ENCODE peak calls at places on chromosome 19, in five cellular contexts. C is suprapubic skin, O is astrocyte, R is adrenal gland, Z is IMR-90. T is an unnamed sample.

GRCh38 chr19:48629599-48630288 is 7.4 kb downstream of the DBP start:
- DNase-seq in R (peak; percentile 93), C (peak; percentile 77), O (peak; percentile 64), Z (no peak), T (no peak)

GRCh38 chr19:11242864-11243797 is 3.7 kb downstream of the ANGPTL8 start:
- DNase-seq in O (peak; percentile 41), C (peak; percentile 94), R (peak; percentile 99), Z (peak; percentile 77), T (no peak)

GRCh38 chr19:16429066-16429758 is 42.6 kb downstream of the EPS15L1 start:
- DNase-seq in Z (no peak), O (no peak), R (peak; percentile 72), C (no peak), T (no peak)

GRCh38 chr19:34096020-34096915 is 76.0 kb upstream of the LSM14A start:
- DNase-seq in R (no peak), Z (peak; percentile 50), O (peak; percentile 28), C (no peak), T (no peak)

GRCh38 chr19:2618611-2619010 is 83.9 kb downstream of the GNG7 start:
- DNase-seq in R (no peak), C (no peak), Z (peak; percentile 28), O (peak; percentile 60), T (no peak)

GRCh38 chr19:50204811-50205675 is 1.6 kb downstream of the MYH14 start:
- DNase-seq in C (peak; percentile 75), O (no peak), R (no peak), Z (no peak), T (no peak)

GRCh38 chr19:23116802-23117571 is at the start of gene ZNF730:
- DNase-seq in Z (peak; percentile 68), O (peak; percentile 69), C (peak; percentile 60), R (peak; percentile 38), T (peak; percentile 39)

GRCh38 chr19:8663920-8664670 is 33.7 kb downstream of the NFILZ start:
- DNase-seq in C (no peak), R (no peak), O (no peak), Z (no peak), T (no peak)

GRCh38 chr19:58279042-58279924 is 528 bp downstream of the ZNF8 start:
- DNase-seq in R (peak; percentile 93), C (peak; percentile 80), Z (peak; percentile 51), O (peak; percentile 66), T (peak; percentile 76)

GRCh38 chr19:15010497-15011255 is 31.0 kb upstream of the SLC1A6 start:
- DNase-seq in R (no peak), C (no peak), Z (no peak), O (no peak), T (no peak)

GRCh38 chr19:51749979-51750378 is 1.7 kb downstream of the FPR1 start:
- DNase-seq in R (no peak), C (no peak), Z (no peak), O (peak; percentile 54), T (no peak)
- H3K4me1 ChIP-seq in R (no peaks in the 10 kb centered on the region), C (no peaks in the 10 kb centered on the region), Z (no peaks in the 10 kb centered on the region), O (no peaks in the 10 kb centered on the region), T (no peaks in the 10 kb centered on the region)

DNA sequence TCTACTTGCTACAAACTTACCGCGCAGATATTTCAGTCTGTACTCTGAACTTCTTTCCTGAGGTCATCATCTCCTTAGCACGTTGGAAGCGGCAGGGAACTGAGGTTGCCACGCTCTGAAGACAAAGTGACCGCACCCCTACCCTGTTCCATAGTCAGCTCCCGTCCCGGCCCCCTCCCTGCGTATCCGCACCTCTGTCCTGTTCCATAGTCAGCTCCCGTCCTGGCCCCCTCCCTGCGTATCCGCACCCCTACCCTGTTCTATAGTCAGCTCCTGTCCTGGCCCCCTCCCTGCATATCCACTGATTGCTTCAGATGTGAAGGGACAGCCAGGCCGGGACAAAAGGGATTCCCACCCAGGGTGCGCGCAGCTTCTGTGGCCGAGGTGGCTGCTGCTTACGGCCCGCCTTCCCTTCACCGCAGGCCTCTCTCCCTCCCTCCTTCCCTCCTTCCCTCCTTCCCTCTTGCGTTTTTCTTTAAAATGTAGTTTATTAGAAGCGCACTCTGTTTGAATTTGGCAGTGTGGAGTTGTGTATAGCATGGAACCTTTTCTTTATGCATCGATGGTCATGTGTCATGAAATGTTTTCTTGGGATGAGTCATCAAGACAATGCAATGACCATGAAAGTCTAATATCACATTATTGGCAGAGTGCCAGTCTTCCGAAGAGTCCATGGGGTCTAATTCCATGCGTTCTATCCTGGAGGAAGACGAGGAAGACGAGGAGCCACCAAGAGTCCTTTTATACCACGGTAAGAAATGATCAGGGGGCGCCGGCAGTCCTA is 21.9 kb upstream of the NDUFS7 start:
- DNase-seq in R (no peak), C (no peak), O (peak; percentile 84), Z (peak; percentile 78), T (no peak)
- H3K4me1 ChIP-seq in R (peaks cover 25% of the 10 kb centered on the region), C (peaks cover 24% of the 10 kb centered on the region), O (peaks cover 46% of the 10 kb centered on the region), Z (peaks cover 13% of the 10 kb centered on the region), T (no peaks in the 10 kb centered on the region)

GRCh38 chr19:41297628-41298326 is 12.2 kb upstream of the CCDC97 start:
- DNase-seq in O (no peak), Z (no peak), R (no peak), C (no peak), T (no peak)

GRCh38 chr19:41295506-41295905 is 14.5 kb upstream of the CCDC97 start:
- DNase-seq in O (no peak), Z (no peak), R (no peak), C (no peak), T (no peak)

GRCh38 chr19:41298327-41298964 is 11.5 kb upstream of the CCDC97 start:
- DNase-seq in C (peak; percentile 84), O (peak; percentile 71), R (peak; percentile 67), Z (peak; percentile 82), T (no peak)

GRCh38 chr19:41294393-41294792 is 15.6 kb upstream of the CCDC97 start:
- DNase-seq in R (no peak), O (no peak), Z (no peak), C (no peak), T (no peak)

GRCh38 chr19:41296323-41296935 is 13.5 kb upstream of the CCDC97 start:
- DNase-seq in Z (no peak), O (no peak), R (no peak), C (no peak), T (no peak)
- H3K4me1 ChIP-seq in Z (peaks cover 24% of the 10 kb centered on the region), O (peaks cover 33% of the 10 kb centered on the region), R (peaks cover 44% of the 10 kb centered on the region), C (peaks cover 56% of the 10 kb centered on the region), T (no peaks in the 10 kb centered on the region)

GRCh38 chr19:13840751-13841338 is 36.1 kb upstream of the NANOS3 start:
- DNase-seq in C (no peak), R (no peak), Z (no peak), O (no peak), T (no peak)

GRCh38 chr19:13839938-13840750 is 36.8 kb upstream of the NANOS3 start:
- DNase-seq in O (no peak), Z (peak; percentile 51), R (no peak), C (peak; percentile 89), T (peak; percentile 84)

GRCh38 chr19:13843104-13843921 is 33.6 kb upstream of the NANOS3 start:
- DNase-seq in C (peak; percentile 92), O (no peak), R (peak; percentile 65), Z (peak; percentile 47), T (peak; percentile 95)

GRCh38 chr19:13842294-13843103 is 34.4 kb upstream of the NANOS3 start:
- DNase-seq in O (no peak), C (peak; percentile 94), R (peak; percentile 88), Z (peak; percentile 65), T (no peak)

DNA sequence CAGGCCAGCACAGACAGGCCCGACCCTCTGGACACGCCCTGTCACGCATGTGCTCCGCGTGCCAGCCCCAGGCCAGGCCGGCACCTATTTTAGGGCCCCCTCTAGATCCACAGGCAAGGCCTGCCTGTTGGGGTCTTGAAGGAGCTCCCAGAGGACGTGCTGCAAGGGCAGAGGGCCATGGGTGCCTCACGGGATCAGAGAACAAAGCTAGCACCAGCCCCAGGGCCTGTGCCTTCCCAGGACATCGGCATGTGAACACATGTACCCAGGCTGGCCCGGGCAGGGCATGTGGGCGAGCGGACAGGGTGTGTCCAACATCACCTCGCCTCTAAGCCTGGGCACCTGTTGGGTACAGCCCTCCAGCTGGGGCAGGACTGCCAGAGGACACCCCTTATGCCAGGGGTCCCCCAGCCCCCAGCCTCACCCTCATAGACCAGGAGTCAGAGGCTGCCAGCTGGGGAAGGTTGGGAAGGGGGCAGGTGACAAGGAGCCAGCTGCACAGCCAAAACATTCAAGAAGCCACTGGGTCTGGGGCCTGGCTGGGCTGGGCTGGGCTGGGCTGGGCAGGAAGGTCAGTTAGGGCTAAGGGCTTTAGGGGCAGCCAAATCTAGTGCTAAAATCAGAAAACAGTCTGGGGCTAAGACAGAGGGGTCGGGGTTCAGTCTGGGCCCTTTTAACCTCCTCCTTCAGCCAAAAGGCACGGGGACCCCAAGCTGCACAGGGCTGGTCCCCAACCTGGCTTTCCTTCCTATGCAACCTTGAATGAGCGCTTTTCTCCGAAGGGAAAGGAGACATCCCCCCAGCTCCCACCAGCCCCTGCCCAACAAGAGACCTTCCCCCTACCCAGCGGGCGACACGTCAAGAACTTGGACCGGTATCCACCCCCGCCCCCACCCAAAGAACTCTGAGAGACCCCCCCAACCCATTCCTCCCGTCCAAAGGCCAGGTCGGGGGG is 35.3 kb upstream of the NANOS3 start:
- DNase-seq in O (no peak), C (peak; percentile 89), R (no peak), Z (no peak), T (peak; percentile 82)
- H3K4me1 ChIP-seq in O (peaks cover 47% of the 10 kb centered on the region), C (peaks cover 72% of the 10 kb centered on the region), R (peaks cover 60% of the 10 kb centered on the region), Z (peaks cover 33% of the 10 kb centered on the region), T (peaks cover 34% of the 10 kb centered on the region)